ENCODE peak calls at places on chromosomes 12 and 14, in six cellular contexts. One of them, this sample, is unnamed.

GRCh38 chr14:61504841-61505340 is 183.5 kb downstream of the PRKCH start:
- DNase-seq in activated T-helper 1 cell treated with Interleukin-2 at 50 U/mL for 16 hours: no peak
- DNase-seq in NCI-H1436: no peak
- DNase-seq in body of pancreas: no peak
- DNase-seq in neural crest cell: no peak
- DNase-seq in AG20443: no peak
- DNase-seq in this sample: no peak

GRCh38 chr14:52327374-52328226 is 13.5 kb downstream of the PTGER2 start:
- DNase-seq in activated T-helper 1 cell treated with Interleukin-2 at 50 U/mL for 16 hours: no peak
- DNase-seq in NCI-H1436: no peak
- DNase-seq in body of pancreas: no peak
- DNase-seq in neural crest cell: no peak
- DNase-seq in AG20443: no peak
- DNase-seq in this sample: no peak

GRCh38 chr12:110233212-110233903 is 47.7 kb upstream of the ATP2A2 start:
- DNase-seq in activated T-helper 1 cell treated with Interleukin-2 at 50 U/mL for 16 hours: no peak
- DNase-seq in NCI-H1436: no peak
- DNase-seq in body of pancreas: no peak
- DNase-seq in neural crest cell: no peak
- DNase-seq in AG20443: no peak
- DNase-seq in this sample: no peak

GRCh38 chr14:34043627-34044372 is 92.9 kb upstream of the EGLN3 start:
- DNase-seq in activated T-helper 1 cell treated with Interleukin-2 at 50 U/mL for 16 hours: peak
- DNase-seq in NCI-H1436: no peak
- DNase-seq in body of pancreas: no peak
- DNase-seq in neural crest cell: no peak
- DNase-seq in AG20443: no peak
- DNase-seq in this sample: no peak

GRCh38 chr12:109540526-109541411 is 32.5 kb downstream of the MMAB start:
- DNase-seq in activated T-helper 1 cell treated with Interleukin-2 at 50 U/mL for 16 hours: no peak
- DNase-seq in NCI-H1436: no peak
- DNase-seq in body of pancreas: no peak
- DNase-seq in neural crest cell: no peak
- DNase-seq in AG20443: no peak
- DNase-seq in this sample: no peak

GRCh38 chr12:123113038-123113437 is 37.9 kb downstream of the PITPNM2 start:
- DNase-seq in activated T-helper 1 cell treated with Interleukin-2 at 50 U/mL for 16 hours: no peak
- DNase-seq in NCI-H1436: peak
- DNase-seq in body of pancreas: no peak
- DNase-seq in neural crest cell: no peak
- DNase-seq in AG20443: no peak
- DNase-seq in this sample: no peak

GRCh38 chr12:128387811-128388422 is 120.9 kb downstream of the TMEM132C start:
- DNase-seq in activated T-helper 1 cell treated with Interleukin-2 at 50 U/mL for 16 hours: no peak
- DNase-seq in NCI-H1436: peak
- DNase-seq in body of pancreas: peak
- DNase-seq in neural crest cell: peak
- DNase-seq in AG20443: no peak
- DNase-seq in this sample: peak

GRCh38 chr12:76588881-76589565 is 29.5 kb upstream of the OSBPL8 start:
- DNase-seq in activated T-helper 1 cell treated with Interleukin-2 at 50 U/mL for 16 hours: no peak
- DNase-seq in NCI-H1436: no peak
- DNase-seq in body of pancreas: no peak
- DNase-seq in neural crest cell: no peak
- DNase-seq in AG20443: peak
- DNase-seq in this sample: no peak

GRCh38 chr14:92382677-92383076 is 59.7 kb downstream of the SLC24A4 start:
- DNase-seq in activated T-helper 1 cell treated with Interleukin-2 at 50 U/mL for 16 hours: no peak
- DNase-seq in NCI-H1436: no peak
- DNase-seq in body of pancreas: no peak
- DNase-seq in neural crest cell: no peak
- DNase-seq in AG20443: peak
- DNase-seq in this sample: no peak

GRCh38 chr12:108831309-108831991 is 25.9 kb downstream of the SSH1 start:
- DNase-seq in activated T-helper 1 cell treated with Interleukin-2 at 50 U/mL for 16 hours: no peak
- DNase-seq in NCI-H1436: no peak
- DNase-seq in body of pancreas: no peak
- DNase-seq in neural crest cell: no peak
- DNase-seq in AG20443: no peak
- DNase-seq in this sample: no peak

GRCh38 chr14:35332517-35333346 is 40.5 kb downstream of the PSMA6 start:
- DNase-seq in activated T-helper 1 cell treated with Interleukin-2 at 50 U/mL for 16 hours: peak
- DNase-seq in NCI-H1436: peak
- DNase-seq in body of pancreas: no peak
- DNase-seq in neural crest cell: no peak
- DNase-seq in AG20443: peak
- DNase-seq in this sample: no peak

GRCh38 chr12:80692114-80692513 is 15.3 kb upstream of the MYF6 start:
- DNase-seq in activated T-helper 1 cell treated with Interleukin-2 at 50 U/mL for 16 hours: no peak
- DNase-seq in NCI-H1436: no peak
- DNase-seq in body of pancreas: no peak
- DNase-seq in neural crest cell: no peak
- DNase-seq in AG20443: no peak
- DNase-seq in this sample: no peak

GRCh38 chr12:6560501-6561205 is 4.8 kb upstream of the IFFO1 start:
- DNase-seq in activated T-helper 1 cell treated with Interleukin-2 at 50 U/mL for 16 hours: no peak
- DNase-seq in NCI-H1436: no peak
- DNase-seq in body of pancreas: no peak
- DNase-seq in neural crest cell: no peak
- DNase-seq in AG20443: no peak
- DNase-seq in this sample: no peak

GRCh38 chr14:58826845-58827686 is 189.3 kb downstream of the DACT1 start:
- DNase-seq in activated T-helper 1 cell treated with Interleukin-2 at 50 U/mL for 16 hours: no peak
- DNase-seq in NCI-H1436: no peak
- DNase-seq in body of pancreas: no peak
- DNase-seq in neural crest cell: no peak
- DNase-seq in AG20443: no peak
- DNase-seq in this sample: no peak

GRCh38 chr14:75229576-75229922 is 49.1 kb upstream of the FOS start:
- DNase-seq in activated T-helper 1 cell treated with Interleukin-2 at 50 U/mL for 16 hours: no peak
- DNase-seq in NCI-H1436: no peak
- DNase-seq in body of pancreas: peak
- DNase-seq in neural crest cell: no peak
- DNase-seq in AG20443: no peak
- DNase-seq in this sample: no peak

GRCh38 chr14:34592623-34593022 is 37.3 kb downstream of the SNX6 start:
- DNase-seq in activated T-helper 1 cell treated with Interleukin-2 at 50 U/mL for 16 hours: no peak
- DNase-seq in NCI-H1436: no peak
- DNase-seq in body of pancreas: no peak
- DNase-seq in neural crest cell: no peak
- DNase-seq in AG20443: no peak
- DNase-seq in this sample: no peak

GRCh38 chr14:97930191-97930590 is 1133.0 kb downstream of the VRK1 start:
- DNase-seq in activated T-helper 1 cell treated with Interleukin-2 at 50 U/mL for 16 hours: no peak
- DNase-seq in NCI-H1436: no peak
- DNase-seq in body of pancreas: no peak
- DNase-seq in neural crest cell: no peak
- DNase-seq in AG20443: no peak
- DNase-seq in this sample: no peak

GRCh38 chr12:45745861-45746277 is 16.4 kb downstream of the ARID2 start:
- DNase-seq in activated T-helper 1 cell treated with Interleukin-2 at 50 U/mL for 16 hours: no peak
- DNase-seq in NCI-H1436: no peak
- DNase-seq in body of pancreas: no peak
- DNase-seq in neural crest cell: no peak
- DNase-seq in AG20443: peak
- DNase-seq in this sample: no peak

GRCh38 chr12:122855985-122856831 is 21.0 kb downstream of the HIP1R start:
- DNase-seq in activated T-helper 1 cell treated with Interleukin-2 at 50 U/mL for 16 hours: no peak
- DNase-seq in NCI-H1436: no peak
- DNase-seq in body of pancreas: peak
- DNase-seq in neural crest cell: no peak
- DNase-seq in AG20443: no peak
- DNase-seq in this sample: no peak

GRCh38 chr14:98606816-98607215 is 665.2 kb downstream of the BCL11B start:
- DNase-seq in activated T-helper 1 cell treated with Interleukin-2 at 50 U/mL for 16 hours: no peak
- DNase-seq in NCI-H1436: no peak
- DNase-seq in body of pancreas: no peak
- DNase-seq in neural crest cell: no peak
- DNase-seq in AG20443: no peak
- DNase-seq in this sample: no peak

GRCh38 chr12:128338344-128338743 is 71.4 kb downstream of the TMEM132C start:
- DNase-seq in activated T-helper 1 cell treated with Interleukin-2 at 50 U/mL for 16 hours: no peak
- DNase-seq in NCI-H1436: no peak
- DNase-seq in body of pancreas: no peak
- DNase-seq in neural crest cell: no peak
- DNase-seq in AG20443: no peak
- DNase-seq in this sample: no peak

GRCh38 chr12:103560604-103561101 is 26.4 kb upstream of the STAB2 start:
- DNase-seq in activated T-helper 1 cell treated with Interleukin-2 at 50 U/mL for 16 hours: no peak
- DNase-seq in NCI-H1436: no peak
- DNase-seq in body of pancreas: no peak
- DNase-seq in neural crest cell: no peak
- DNase-seq in AG20443: peak
- DNase-seq in this sample: no peak

GRCh38 chr14:100504372-100505078 is 82.7 kb downstream of the BEGAIN start:
- DNase-seq in activated T-helper 1 cell treated with Interleukin-2 at 50 U/mL for 16 hours: no peak
- DNase-seq in NCI-H1436: no peak
- DNase-seq in body of pancreas: no peak
- DNase-seq in neural crest cell: no peak
- DNase-seq in AG20443: no peak
- DNase-seq in this sample: no peak

GRCh38 chr12:32390572-32391219 is 8.7 kb upstream of the FGD4 start:
- DNase-seq in activated T-helper 1 cell treated with Interleukin-2 at 50 U/mL for 16 hours: no peak
- DNase-seq in NCI-H1436: no peak
- DNase-seq in body of pancreas: peak
- DNase-seq in neural crest cell: no peak
- DNase-seq in AG20443: no peak
- DNase-seq in this sample: no peak

GRCh38 chr12:40723001-40723400 is 30.8 kb downstream of the CNTN1 start:
- DNase-seq in activated T-helper 1 cell treated with Interleukin-2 at 50 U/mL for 16 hours: no peak
- DNase-seq in NCI-H1436: no peak
- DNase-seq in body of pancreas: no peak
- DNase-seq in neural crest cell: no peak
- DNase-seq in AG20443: no peak
- DNase-seq in this sample: no peak

GRCh38 chr12:93793007-93793406 is 115.8 kb downstream of the CRADD start:
- DNase-seq in activated T-helper 1 cell treated with Interleukin-2 at 50 U/mL for 16 hours: no peak
- DNase-seq in NCI-H1436: no peak
- DNase-seq in body of pancreas: no peak
- DNase-seq in neural crest cell: no peak
- DNase-seq in AG20443: no peak
- DNase-seq in this sample: no peak

GRCh38 chr14:94113073-94113472 is 2.5 kb downstream of the IFI27 start:
- DNase-seq in activated T-helper 1 cell treated with Interleukin-2 at 50 U/mL for 16 hours: no peak
- DNase-seq in NCI-H1436: no peak
- DNase-seq in body of pancreas: no peak
- DNase-seq in neural crest cell: no peak
- DNase-seq in AG20443: no peak
- DNase-seq in this sample: no peak

GRCh38 chr14:87148655-87149054 is 844.3 kb downstream of the GALC start:
- DNase-seq in activated T-helper 1 cell treated with Interleukin-2 at 50 U/mL for 16 hours: no peak
- DNase-seq in NCI-H1436: no peak
- DNase-seq in body of pancreas: no peak
- DNase-seq in neural crest cell: no peak
- DNase-seq in AG20443: peak
- DNase-seq in this sample: no peak

GRCh38 chr12:113322353-113322752 is 12.6 kb downstream of the SLC8B1 start:
- DNase-seq in activated T-helper 1 cell treated with Interleukin-2 at 50 U/mL for 16 hours: no peak
- DNase-seq in NCI-H1436: no peak
- DNase-seq in body of pancreas: no peak
- DNase-seq in neural crest cell: no peak
- DNase-seq in AG20443: peak
- DNase-seq in this sample: no peak

GRCh38 chr12:80352476-80352875 is 91.6 kb upstream of the PTPRQ start:
- DNase-seq in activated T-helper 1 cell treated with Interleukin-2 at 50 U/mL for 16 hours: no peak
- DNase-seq in NCI-H1436: no peak
- DNase-seq in body of pancreas: no peak
- DNase-seq in neural crest cell: no peak
- DNase-seq in AG20443: peak
- DNase-seq in this sample: no peak

GRCh38 chr14:36173161-36173560 is 3.4 kb downstream of the PTCSC3 start:
- DNase-seq in activated T-helper 1 cell treated with Interleukin-2 at 50 U/mL for 16 hours: no peak
- DNase-seq in NCI-H1436: no peak
- DNase-seq in body of pancreas: no peak
- DNase-seq in neural crest cell: no peak
- DNase-seq in AG20443: no peak
- DNase-seq in this sample: no peak

GRCh38 chr14:91063119-91063518 is 2.7 kb upstream of the RPS6KA5 start:
- DNase-seq in activated T-helper 1 cell treated with Interleukin-2 at 50 U/mL for 16 hours: no peak
- DNase-seq in NCI-H1436: no peak
- DNase-seq in body of pancreas: no peak
- DNase-seq in neural crest cell: no peak
- DNase-seq in AG20443: no peak
- DNase-seq in this sample: no peak